ENCODE peak calls at places on chromosome 5, in ten cellular contexts. B, A, E, H, S, D, R, P, C and X are unnamed samples.

GRCh38 chr5:116769470-116769869 is 194.8 kb upstream of the SEMA6A start:
- DNase-seq in H (no peak), R (no peak), S (no peak), E (no peak), B (no peak), C (no peak), D (no peak), A (no peak), P (no peak), X (no peak)

GRCh38 chr5:74638776-74639537 is 1.6 kb downstream of the ENC1 start:
- DNase-seq in E (no peak), R (no peak), B (peak; percentile 81), D (peak; percentile 51), A (no peak), C (peak; percentile 50), S (no peak), H (peak; percentile 48), P (peak; percentile 25), X (peak; percentile 68)

GRCh38 chr5:39190311-39191102 is 28.9 kb downstream of the FYB1 start:
- DNase-seq in D (no peak), P (no peak), E (no peak), H (no peak), C (no peak), B (no peak), S (no peak), A (no peak), R (no peak), X (no peak)

GRCh38 chr5:167821096-167821590 is 470.3 kb upstream of the WWC1 start:
- DNase-seq in S (no peak), D (no peak), H (no peak), A (no peak), B (no peak), P (no peak), R (no peak), E (no peak), C (no peak), X (no peak)

GRCh38 chr5:35009657-35010056 is 38.1 kb downstream of the AGXT2 start:
- DNase-seq in P (no peak), H (no peak), R (no peak), D (no peak), B (no peak), A (no peak), E (no peak), S (no peak), C (peak; percentile 62), X (no peak)

GRCh38 chr5:107812570-107813141 is 141.9 kb upstream of the EFNA5 start:
- DNase-seq in R (peak; percentile 44), B (peak; percentile 59), H (no peak), C (peak; percentile 9), D (peak; percentile 65), P (no peak), A (no peak), S (no peak), E (no peak), X (no peak)

GRCh38 chr5:111697215-111697614 is 59.8 kb downstream of the NREP start:
- DNase-seq in P (peak; percentile 68), R (no peak), C (peak; percentile 57), H (peak; percentile 55), B (no peak), D (no peak), E (no peak), A (no peak), S (no peak), X (peak; percentile 95)

GRCh38 chr5:98772415-98773213 is 849 bp upstream of the RGMB start:
- DNase-seq in C (peak; percentile 85), D (peak; percentile 58), R (peak; percentile 70), E (no peak), A (peak; percentile 67), S (peak; percentile 84), H (peak; percentile 92), P (peak; percentile 94), B (peak; percentile 96), X (peak; percentile 99)

GRCh38 chr5:81850932-81851331 is 100.0 kb upstream of the SSBP2 start:
- DNase-seq in C (no peak), A (no peak), R (no peak), D (no peak), E (no peak), S (no peak), B (no peak), H (no peak), P (peak; percentile 41), X (peak; percentile 38)

GRCh38 chr5:98749046-98749445 is 24.4 kb upstream of the RGMB start:
- DNase-seq in H (no peak), A (no peak), B (no peak), D (no peak), C (no peak), P (no peak), S (no peak), R (no peak), E (no peak), X (no peak)